ENCODE peak calls at places on chromosomes 12 and 14, in six cellular contexts. T, C, F, R, B and K are unnamed samples.

GRCh38 chr14:21241218-21241819 is 27.9 kb downstream of the HNRNPC start:
- DNase-seq in T (peak; percentile 60), C (no peak), F (no peak), R (no peak), B (no peak), K (no peak)

GRCh38 chr12:111211910-111212757 is 156.8 kb downstream of the PHETA1 start:
- DNase-seq in T (no peak), C (no peak), F (no peak), R (peak; percentile 36), B (no peak), K (peak; percentile 30)

GRCh38 chr14:70018713-70019201 is 139.5 kb downstream of the SMOC1 start:
- DNase-seq in T (peak; percentile 60), C (peak; percentile 16), F (peak; percentile 36), R (no peak), B (no peak), K (no peak)

GRCh38 chr12:89927226-89927698 is 218.6 kb upstream of the ATP2B1 start:
- DNase-seq in T (no peak), C (peak; percentile 82), F (peak; percentile 72), R (no peak), B (no peak), K (no peak)

GRCh38 chr12:77122236-77122635 is 56.9 kb upstream of the E2F7 start:
- DNase-seq in T (peak; percentile 98), C (no peak), F (no peak), R (no peak), B (no peak), K (no peak)

GRCh38 chr12:69298133-69298532 is 50.0 kb upstream of the LYZ start:
- DNase-seq in T (no peak), C (no peak), F (no peak), R (no peak), B (no peak), K (no peak)

GRCh38 chr14:41925409-41925808 is 318.7 kb downstream of the LRFN5 start:
- DNase-seq in T (peak; percentile 59), C (no peak), F (no peak), R (no peak), B (no peak), K (no peak)

GRCh38 chr12:88375301-88375959 is 204.8 kb downstream of the KITLG start:
- DNase-seq in T (no peak), C (no peak), F (no peak), R (no peak), B (no peak), K (no peak)

GRCh38 chr12:55715169-55715764 is 579 bp upstream of the BLOC1S1 start:
- DNase-seq in T (no peak), C (no peak), F (peak; percentile 29), R (no peak), B (no peak), K (no peak)

GRCh38 chr12:76003263-76003640 is 28.3 kb downstream of the PHLDA1 start:
- DNase-seq in T (no peak), C (no peak), F (no peak), R (no peak), B (no peak), K (no peak)

GRCh38 chr14:36662543-36663403 is 1.1 kb downstream of the PAX9 start:
- DNase-seq in T (no peak), C (no peak), F (peak; percentile 11), R (no peak), B (peak; percentile 52), K (peak; percentile 28)

GRCh38 chr14:100504372-100505078 is 82.7 kb downstream of the BEGAIN start:
- DNase-seq in T (peak; percentile 11), C (no peak), F (no peak), R (no peak), B (no peak), K (no peak)

GRCh38 chr14:72946491-72946890 is 20.2 kb downstream of the DCAF4 start:
- DNase-seq in T (no peak), C (no peak), F (no peak), R (no peak), B (no peak), K (no peak)

GRCh38 chr14:45287609-45288008 is 34.6 kb upstream of the MIS18BP1 start:
- DNase-seq in T (no peak), C (no peak), F (no peak), R (no peak), B (no peak), K (no peak)

GRCh38 chr12:130049666-130050065 is 112.6 kb upstream of the FZD10 start:
- DNase-seq in T (no peak), C (no peak), F (no peak), R (no peak), B (no peak), K (no peak)

GRCh38 chr14:48580692-48581091 is 905.3 kb upstream of the MDGA2 start:
- DNase-seq in T (no peak), C (no peak), F (no peak), R (no peak), B (no peak), K (no peak)

GRCh38 chr14:54535126-54535525 is 25.4 kb downstream of the CGRRF1 start:
- DNase-seq in T (peak; percentile 3), C (no peak), F (no peak), R (no peak), B (no peak), K (no peak)

GRCh38 chr12:71166280-71166679 is 8.5 kb upstream of the TSPAN8 start:
- DNase-seq in T (no peak), C (no peak), F (no peak), R (no peak), B (no peak), K (no peak)

GRCh38 chr14:104977681-104978647 is at the start of gene AHNAK2:
- DNase-seq in T (peak; percentile 65), C (peak; percentile 82), F (peak; percentile 60), R (peak; percentile 73), B (peak; percentile 94), K (peak; percentile 73)

GRCh38 chr12:124868252-124868965 is 4.7 kb upstream of the SCARB1 start:
- DNase-seq in T (no peak), C (no peak), F (no peak), R (no peak), B (no peak), K (no peak)

GRCh38 chr14:92439551-92440344 is 73.8 kb upstream of the RIN3 start:
- DNase-seq in T (no peak), C (no peak), F (no peak), R (no peak), B (no peak), K (no peak)

GRCh38 chr12:68416350-68416749 is 84.2 kb upstream of the MDM1 start:
- DNase-seq in T (no peak), C (no peak), F (no peak), R (no peak), B (no peak), K (no peak)

GRCh38 chr12:127728285-127728684 is 538.7 kb upstream of the TMEM132C start:
- DNase-seq in T (no peak), C (no peak), F (no peak), R (no peak), B (no peak), K (no peak)

GRCh38 chr12:68224613-68225285 is 861 bp downstream of the IL26 start:
- DNase-seq in T (peak; percentile 71), C (no peak), F (no peak), R (no peak), B (no peak), K (no peak)

GRCh38 chr12:103852498-103852992 is 11.5 kb upstream of the NT5DC3 start:
- DNase-seq in T (no peak), C (no peak), F (no peak), R (no peak), B (no peak), K (no peak)

GRCh38 chr14:62329427-62329826 is 567.2 kb downstream of the SNAPC1 start:
- DNase-seq in T (no peak), C (no peak), F (no peak), R (no peak), B (no peak), K (no peak)

GRCh38 chr14:98937712-98938505 is 334.1 kb downstream of the BCL11B start:
- DNase-seq in T (no peak), C (no peak), F (no peak), R (no peak), B (no peak), K (no peak)

GRCh38 chr14:80955434-80955939 is at the start of gene TSHR:
- DNase-seq in T (no peak), C (no peak), F (peak; percentile 15), R (no peak), B (peak; percentile 36), K (no peak)

GRCh38 chr12:53703746-53704145 is 23.5 kb downstream of the CALCOCO1 start:
- DNase-seq in T (peak; percentile 71), C (no peak), F (no peak), R (no peak), B (no peak), K (no peak)

GRCh38 chr14:77187649-77188012 is 6.0 kb downstream of the TMEM63C start:
- DNase-seq in T (no peak), C (no peak), F (no peak), R (no peak), B (no peak), K (no peak)

GRCh38 chr14:77189479-77189878 is 7.9 kb downstream of the TMEM63C start:
- DNase-seq in T (no peak), C (no peak), F (no peak), R (no peak), B (no peak), K (no peak)

GRCh38 chr14:77186911-77187648 is 5.5 kb downstream of the TMEM63C start:
- DNase-seq in T (peak; percentile 51), C (no peak), F (no peak), R (no peak), B (peak; percentile 68), K (no peak)

GRCh38 chr14:77194706-77195105 is 13.1 kb downstream of the TMEM63C start:
- DNase-seq in T (no peak), C (no peak), F (no peak), R (no peak), B (no peak), K (no peak)

GRCh38 chr14:77190977-77191376 is 9.4 kb downstream of the TMEM63C start:
- DNase-seq in T (no peak), C (no peak), F (no peak), R (no peak), B (no peak), K (no peak)
- TF ChIP-seq CTCF in T (no peak), C (no peak), F (no peak), R (peak; percentile 24), B (no peak), K (no peak)

GRCh38 chr12:113757223-113758002 is 208.7 kb downstream of the RBM19 start:
- DNase-seq in T (no peak), C (no peak), F (no peak), R (no peak), B (no peak), K (no peak)
- TF ChIP-seq CTCF in T (no peak), C (no peak), F (no peak), R (no peak), B (no peak), K (peak; percentile 7)

GRCh38 chr12:102356690-102357089 is 123.7 kb downstream of the IGF1 start:
- DNase-seq in T (no peak), C (no peak), F (no peak), R (no peak), B (no peak), K (no peak)
- TF ChIP-seq CTCF in T (no peak), C (no peak), F (no peak), R (no peak), B (no peak), K (no peak)

DNA sequence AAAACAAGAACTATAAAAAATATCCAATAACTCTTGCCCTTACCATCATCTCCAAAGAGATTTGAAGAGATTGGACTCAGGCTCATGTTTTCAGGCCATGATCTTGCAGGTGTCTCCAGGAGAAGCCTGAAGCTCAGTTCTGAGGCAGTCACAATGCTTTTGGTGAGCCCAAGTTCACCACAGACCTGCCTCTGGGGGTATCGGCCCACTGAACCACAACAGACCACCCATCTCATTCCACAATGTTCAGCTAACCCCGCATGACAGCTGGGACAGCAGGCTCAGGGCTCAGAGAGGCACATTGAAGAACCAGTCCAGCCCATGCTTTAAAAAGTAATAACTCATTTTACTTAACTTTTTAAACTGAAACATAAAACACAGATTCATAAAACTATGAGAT is 28.3 kb upstream of the APOLD1 start:
- DNase-seq in T (no peak), C (no peak), F (no peak), R (no peak), B (no peak), K (no peak)
- TF ChIP-seq CTCF in T (no peak), C (no peak), F (no peak), R (no peak), B (no peak), K (no peak)